ENCODE peak calls at places on chromosome X, in ten cellular contexts. V is AG20443; Y is DMS 273 treated with DMSO at 0.1 percent for 48 hours; D is EL; E is stimulated activated CD4-positive, alpha-beta T cell treated with anti-CD3 and anti-CD28 coated beads, Interleukin-4, amount 100 ng/mL, for 1 hour; Q is neural crest cell; L is nephron progenitor cell; P is A549; B is activated gamma-delta T cell; N is NCI-H1417 treated with DMSO at 0.1 percent for 48 hours. X is an unnamed sample.
A peak's percentile ranks its signal among the peaks of the same experiment; 100 is the strongest.

GRCh38 chrX:150456941-150457340 is 93.8 kb downstream of the MAMLD1 start:
- DNase-seq in V (no peak), Y (no peak), D (no peak), E (no peak), Q (no peak), L (no peak), P (no peak), B (no peak), N (no peak), X (no peak)

GRCh38 chrX:318739-319578 is at the start of gene GTPBP6:
- DNase-seq in V (peak; percentile 98), Y (no peak), D (peak; percentile 100), E (peak; percentile 97), Q (peak; percentile 93), L (peak; percentile 98), P (peak; percentile 100), B (no peak), N (no peak), X (peak; percentile 98)

GRCh38 chrX:154437398-154437752 is 421 bp downstream of the GDI1 start:
- DNase-seq in V (no peak), Y (no peak), D (no peak), E (no peak), Q (no peak), L (no peak), P (no peak), B (no peak), N (no peak), X (no peak)

GRCh38 chrX:136158685-136159084 is 11.4 kb downstream of the FHL1 start:
- DNase-seq in V (no peak), Y (no peak), D (no peak), E (no peak), Q (no peak), L (no peak), P (no peak), B (no peak), N (no peak), X (no peak)

GRCh38 chrX:10050481-10050880 is 83.3 kb downstream of the CLDN34 start:
- DNase-seq in V (no peak), Y (no peak), D (no peak), E (no peak), Q (no peak), L (no peak), P (no peak), B (no peak), N (no peak), X (no peak)

GRCh38 chrX:102155806-102156179 is at the start of gene BEX5:
- DNase-seq in V (peak; percentile 16), Y (peak; percentile 9), D (peak; percentile 1), E (peak; percentile 35), Q (peak; percentile 29), L (peak; percentile 65), P (no peak), B (no peak), N (peak; percentile 25), X (no peak)

GRCh38 chrX:131987252-131987651 is 35.9 kb upstream of the STK26 start:
- DNase-seq in V (no peak), Y (no peak), D (no peak), E (no peak), Q (no peak), L (no peak), P (no peak), B (no peak), N (no peak), X (peak; percentile 39)

GRCh38 chrX:38233891-38234807 is 13.5 kb upstream of the SRPX start:
- DNase-seq in V (peak; percentile 55), Y (no peak), D (peak; percentile 66), E (no peak), Q (no peak), L (no peak), P (peak; percentile 13), B (no peak), N (no peak), X (no peak)

GRCh38 chrX:136936183-136936549 is 55.6 kb upstream of the RBMX start:
- DNase-seq in V (no peak), Y (no peak), D (no peak), E (no peak), Q (no peak), L (no peak), P (no peak), B (no peak), N (no peak), X (no peak)

GRCh38 chrX:23845316-23845932 is 62.3 kb downstream of the APOO start:
- DNase-seq in V (no peak), Y (no peak), D (no peak), E (no peak), Q (no peak), L (no peak), P (peak; percentile 21), B (no peak), N (no peak), X (no peak)

GRCh38 chrX:19751068-19751467 is 136.3 kb downstream of the SH3KBP1 start:
- DNase-seq in V (peak; percentile 10), Y (no peak), D (no peak), E (no peak), Q (no peak), L (peak; percentile 29), P (no peak), B (no peak), N (no peak), X (no peak)

GRCh38 chrX:118807151-118808017 is 16.2 kb upstream of the ZCCHC12 start:
- DNase-seq in V (peak; percentile 47), Y (no peak), D (peak; percentile 54), E (peak; percentile 26), Q (peak; percentile 31), L (peak; percentile 42), P (peak; percentile 67), B (no peak), N (peak; percentile 8), X (peak; percentile 47)

GRCh38 chrX:110081320-110081719 is 78.4 kb downstream of the TMEM164 start:
- DNase-seq in V (no peak), Y (no peak), D (no peak), E (no peak), Q (no peak), L (no peak), P (no peak), B (no peak), N (no peak), X (no peak)

GRCh38 chrX:45719751-45720501 is 519.2 kb upstream of the DIPK2B start:
- DNase-seq in V (no peak), Y (no peak), D (no peak), E (no peak), Q (no peak), L (no peak), P (no peak), B (no peak), N (no peak), X (no peak)

GRCh38 chrX:37912286-37912685 is 64.9 kb upstream of the DYNLT3 start:
- DNase-seq in V (no peak), Y (no peak), D (peak; percentile 55), E (no peak), Q (no peak), L (no peak), P (no peak), B (no peak), N (no peak), X (no peak)

GRCh38 chrX:41863343-41864203 is 59.8 kb downstream of the CASK start:
- DNase-seq in V (no peak), Y (no peak), D (no peak), E (no peak), Q (no peak), L (no peak), P (no peak), B (no peak), N (no peak), X (no peak)

GRCh38 chrX:153921511-153922285 is 4.4 kb downstream of the ARHGAP4 start:
- DNase-seq in V (no peak), Y (peak; percentile 29), D (no peak), E (no peak), Q (no peak), L (no peak), P (no peak), B (no peak), N (no peak), X (no peak)

GRCh38 chrX:134002921-134003615 is 17.7 kb upstream of the GPC3 start:
- DNase-seq in V (no peak), Y (no peak), D (no peak), E (no peak), Q (no peak), L (no peak), P (no peak), B (no peak), N (no peak), X (no peak)

GRCh38 chrX:50865311-50865710 is 45.2 kb upstream of the BMP15 start:
- DNase-seq in V (no peak), Y (no peak), D (no peak), E (no peak), Q (no peak), L (no peak), P (no peak), B (no peak), N (no peak), X (no peak)

GRCh38 chrX:47515941-47516649 is 33.1 kb upstream of the ZNF41 start:
- DNase-seq in V (peak; percentile 15), Y (no peak), D (peak; percentile 29), E (no peak), Q (no peak), L (no peak), P (peak; percentile 34), B (no peak), N (no peak), X (no peak)

GRCh38 chrX:23385242-23385641 is 50.6 kb downstream of the PTCHD1 start:
- DNase-seq in V (no peak), Y (peak; percentile 48), D (no peak), E (no peak), Q (no peak), L (no peak), P (no peak), B (no peak), N (no peak), X (no peak)

X was measured in GM13977.